ENCODE peak calls at places on chromosome 22, in six cellular contexts. K, B, J, I, A and D are unnamed samples.

GRCh38 chr22:36323855-36324331 is 63.9 kb downstream of the MYH9 start:
- DNase-seq in B (no peak), I (no peak), A (no peak), K (peak; percentile 43), J (peak; percentile 67), D (no peak)

GRCh38 chr22:49667236-49667635 is 160.4 kb downstream of the BRD1 start:
- DNase-seq in I (peak; percentile 68), B (no peak), J (peak; percentile 55), K (no peak), A (no peak), D (no peak)

GRCh38 chr22:43060213-43060612 is 29.0 kb downstream of the TTLL1 start:
- DNase-seq in B (peak; percentile 33), A (no peak), I (no peak), K (peak; percentile 26), J (no peak), D (no peak)

GRCh38 chr22:46971141-46971775 is 208.8 kb downstream of the TBC1D22A start:
- DNase-seq in A (no peak), J (peak; percentile 56), K (peak; percentile 85), I (no peak), B (no peak), D (no peak)

GRCh38 chr22:38652858-38653257 is 3.3 kb downstream of the FAM227A start:
- DNase-seq in K (no peak), A (no peak), I (no peak), B (no peak), J (no peak), D (no peak)

GRCh38 chr22:45632791-45633515 is 38.7 kb upstream of the ATXN10 start:
- DNase-seq in A (no peak), J (no peak), K (peak; percentile 67), B (no peak), I (no peak), D (no peak)

GRCh38 chr22:17095538-17095937 is 10.7 kb downstream of the IL17RA start:
- DNase-seq in A (no peak), K (no peak), J (no peak), B (no peak), I (peak; percentile 4), D (no peak)

GRCh38 chr22:38759005-38759404 is 3.2 kb upstream of the SUN2 start:
- DNase-seq in A (no peak), B (no peak), K (no peak), I (no peak), J (no peak), D (no peak)

GRCh38 chr22:36872084-36872483 is 11.3 kb downstream of the NCF4 start:
- DNase-seq in B (no peak), J (no peak), I (no peak), A (no peak), K (no peak), D (no peak)

GRCh38 chr22:49525776-49526535 is 301.7 kb downstream of the BRD1 start:
- DNase-seq in B (no peak), I (no peak), A (no peak), K (no peak), J (no peak), D (no peak)

GRCh38 chr22:49849161-49850020 is 4.3 kb upstream of the ZBED4 start:
- DNase-seq in I (no peak), B (no peak), A (no peak), J (no peak), K (no peak), D (no peak)

GRCh38 chr22:20395897-20396287 is 1.9 kb downstream of the ZNF74 start:
- DNase-seq in A (no peak), I (peak; percentile 40), K (no peak), J (no peak), B (no peak), D (no peak)

GRCh38 chr22:42757475-42757874 is 36.8 kb upstream of the A4GALT start:
- DNase-seq in J (no peak), I (no peak), K (no peak), B (no peak), A (no peak), D (no peak)

GRCh38 chr22:33757041-33757440 is 163.2 kb downstream of the LARGE1 start:
- DNase-seq in A (no peak), I (no peak), K (no peak), B (no peak), J (no peak), D (no peak)

GRCh38 chr22:34334893-34335292 is 414.6 kb upstream of the LARGE1 start:
- DNase-seq in J (no peak), A (no peak), B (peak; percentile 0), I (no peak), K (no peak), D (no peak)

GRCh38 chr22:37242395-37242918 is 1.6 kb downstream of the RAC2 start:
- DNase-seq in K (peak; percentile 23), J (peak; percentile 45), B (no peak), I (peak; percentile 86), A (no peak), D (peak; percentile 98)

GRCh38 chr22:39664485-39665200 is 94.1 kb downstream of the CACNA1I start:
- DNase-seq in J (no peak), A (no peak), K (no peak), I (no peak), B (no peak), D (no peak)

GRCh38 chr22:22887621-22888503 is at the start of gene IGLL5:
- DNase-seq in A (no peak), B (no peak), K (no peak), J (no peak), I (peak; percentile 64), D (no peak)

GRCh38 chr22:49910229-49911155 is 7.7 kb downstream of the ALG12 start:
- DNase-seq in J (no peak), B (no peak), K (no peak), A (no peak), I (no peak), D (peak; percentile 42)

GRCh38 chr22:46456818-46457163 is 80.6 kb downstream of the CELSR1 start:
- DNase-seq in B (no peak), K (no peak), A (no peak), I (no peak), J (no peak), D (no peak)

GRCh38 chr22:50532824-50533344 is 3.1 kb upstream of the TYMP start:
- DNase-seq in B (no peak), A (no peak), J (no peak), I (no peak), K (no peak), D (peak; percentile 26)

GRCh38 chr22:36364255-36365019 is 23.3 kb downstream of the MYH9 start:
- DNase-seq in K (no peak), A (no peak), B (no peak), I (no peak), J (no peak), D (no peak)

GRCh38 chr22:45529097-45529496 is 26.4 kb downstream of the FBLN1 start:
- DNase-seq in A (no peak), B (no peak), K (no peak), I (no peak), J (no peak), D (no peak)

GRCh38 chr22:37163096-37163489 is 13.4 kb upstream of the IL2RB start:
- DNase-seq in A (no peak), I (no peak), B (no peak), J (no peak), K (no peak), D (no peak)

GRCh38 chr22:37462983-37463382 is 23.2 kb downstream of the MFNG start:
- DNase-seq in I (no peak), K (peak; percentile 60), J (no peak), B (no peak), A (no peak), D (no peak)

DNA sequence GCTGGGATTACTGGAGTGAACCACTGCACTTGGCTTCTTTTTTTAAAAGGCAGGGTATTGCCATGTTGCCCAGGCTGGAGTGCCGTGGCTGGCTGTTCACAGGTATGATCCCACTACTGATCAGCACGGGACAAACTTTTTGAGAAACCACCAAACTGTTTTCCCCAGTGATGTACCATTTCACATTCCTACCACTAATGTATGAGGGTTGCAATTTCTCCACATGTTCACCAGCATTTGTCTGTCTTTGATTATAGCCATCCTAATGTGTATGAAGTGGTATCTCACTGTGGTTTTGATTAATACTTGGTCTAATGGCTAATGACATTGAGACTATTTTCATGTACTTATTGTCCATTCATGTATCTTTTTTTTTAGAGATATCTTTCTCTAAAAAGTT is 41.5 kb upstream of the EP300 start:
- DNase-seq in I (no peak), A (no peak), B (no peak), J (no peak), K (no peak), D (no peak)
- TF ChIP-seq CTCF in I (no peak), A (no peak), B (no peak), J (no peak), K (no peak), D (no peak)

GRCh38 chr22:48507595-48508350 is 1319.9 kb downstream of the BRD1 start:
- DNase-seq in I (no peak), A (no peak), B (no peak), J (no peak), K (no peak), D (no peak)
- TF ChIP-seq CTCF in I (no peak), A (no peak), B (no peak), J (no peak), K (no peak), D (no peak)

GRCh38 chr22:25645266-25645665 is 80.8 kb downstream of the GRK3 start:
- DNase-seq in B (no peak), J (no peak), I (no peak), K (peak; percentile 45), A (no peak), D (no peak)

GRCh38 chr22:25651332-25651731 is 86.9 kb downstream of the GRK3 start:
- DNase-seq in J (no peak), K (no peak), B (no peak), I (no peak), A (no peak), D (no peak)

GRCh38 chr22:25645964-25646363 is 81.5 kb downstream of the GRK3 start:
- DNase-seq in J (no peak), A (no peak), K (no peak), I (no peak), B (no peak), D (no peak)

GRCh38 chr22:25655536-25655935 is 86.5 kb upstream of the MYO18B start:
- DNase-seq in J (no peak), B (no peak), I (no peak), A (no peak), K (no peak), D (no peak)

DNA sequence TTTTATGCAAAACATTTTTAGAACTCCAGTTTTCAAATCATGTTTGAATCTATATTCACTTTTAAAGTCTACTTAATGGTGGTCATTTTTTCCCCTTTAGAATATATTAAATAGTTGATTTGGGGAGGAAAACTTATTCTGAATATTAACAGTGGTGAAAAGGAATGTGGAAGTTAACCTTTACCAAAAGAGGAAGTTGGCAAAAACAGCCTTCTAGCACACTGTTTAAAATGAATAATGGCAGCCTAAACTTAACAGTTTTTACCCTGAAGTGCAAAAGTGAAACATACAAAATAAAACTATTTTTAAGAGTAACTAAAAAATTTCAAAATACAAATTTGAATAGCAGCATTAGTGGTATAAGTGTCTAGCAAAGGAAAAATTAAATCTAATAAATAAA is 86.4 kb downstream of the GRK3 start:
- DNase-seq in I (no peak), A (no peak), J (no peak), B (no peak), K (no peak), D (no peak)
- TF ChIP-seq CTCF in I (no peak), A (no peak), J (no peak), B (no peak), K (no peak), D (no peak)

DNA sequence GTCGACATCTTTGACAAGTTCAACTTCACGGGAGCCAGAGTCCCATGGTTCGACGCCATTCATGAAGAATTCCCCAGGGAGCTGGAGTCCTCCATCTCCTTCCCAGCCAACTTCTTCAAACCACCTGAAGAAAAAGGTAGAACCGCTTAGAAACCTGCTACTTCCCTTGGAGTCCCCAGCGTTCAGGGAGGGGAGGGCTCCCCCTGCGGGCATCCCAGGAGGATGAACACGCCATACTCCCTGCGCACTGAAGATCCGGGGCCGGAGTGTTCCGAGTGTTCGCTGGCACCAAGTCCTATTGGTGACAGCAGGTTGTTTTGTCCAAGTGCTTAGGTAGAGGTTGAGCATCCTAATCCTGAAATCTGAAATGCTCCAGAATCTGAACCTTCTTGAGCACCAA is 51.7 kb upstream of the PRODH start:
- DNase-seq in B (no peak), I (no peak), A (no peak), J (no peak), K (peak; percentile 6), D (no peak)
- TF ChIP-seq CTCF in B (peak; percentile 12), I (no peak), A (no peak), J (no peak), K (peak; percentile 51), D (no peak)